ENCODE peak calls at places on chromosome 22, in five cellular contexts. One of them, this sample, is unnamed.

GRCh38 chr22:38270091-38270972 is 2.5 kb downstream of the TMEM184B start:
- DNase-seq in neuronal stem cell: no peak
- DNase-seq in H9: peak; percentile 19
- DNase-seq in IMR-90: peak; percentile 14
- DNase-seq in H1: no peak
- DNase-seq in this sample: peak; percentile 51

GRCh38 chr22:39275814-39276443 is 31.1 kb upstream of the PDGFB start:
- DNase-seq in neuronal stem cell: no peak
- DNase-seq in H9: no peak
- DNase-seq in IMR-90: no peak
- DNase-seq in H1: no peak
- DNase-seq in this sample: no peak

GRCh38 chr22:30208631-30209603 is 37.6 kb downstream of the LIF start:
- DNase-seq in neuronal stem cell: no peak
- DNase-seq in H9: no peak
- DNase-seq in IMR-90: peak; percentile 97
- DNase-seq in H1: no peak
- DNase-seq in this sample: peak; percentile 94

GRCh38 chr22:43412808-43413785 is 1.3 kb downstream of the MPPED1 start:
- DNase-seq in neuronal stem cell: peak; percentile 67
- DNase-seq in H9: no peak
- DNase-seq in IMR-90: no peak
- DNase-seq in H1: no peak
- DNase-seq in this sample: no peak

GRCh38 chr22:46661221-46661851 is 41.1 kb downstream of the GRAMD4 start:
- DNase-seq in neuronal stem cell: no peak
- DNase-seq in H9: no peak
- DNase-seq in IMR-90: peak; percentile 76
- DNase-seq in H1: no peak
- DNase-seq in this sample: peak; percentile 54

GRCh38 chr22:41842996-41843970 is 10.4 kb downstream of the SREBF2 start:
- DNase-seq in neuronal stem cell: no peak
- DNase-seq in H9: no peak
- DNase-seq in IMR-90: no peak
- DNase-seq in H1: no peak
- DNase-seq in this sample: no peak

GRCh38 chr22:38524434-38524833 is 18.3 kb upstream of the DDX17 start:
- DNase-seq in neuronal stem cell: no peak
- DNase-seq in H9: no peak
- DNase-seq in IMR-90: no peak
- DNase-seq in H1: no peak
- DNase-seq in this sample: no peak

GRCh38 chr22:25404923-25405853 is 159.3 kb upstream of the GRK3 start:
- DNase-seq in neuronal stem cell: no peak
- DNase-seq in H9: no peak
- DNase-seq in IMR-90: peak; percentile 73
- DNase-seq in H1: no peak
- DNase-seq in this sample: peak; percentile 76

GRCh38 chr22:18994780-18995711 is 59.0 kb upstream of the PRODH start:
- DNase-seq in neuronal stem cell: peak; percentile 47
- DNase-seq in H9: no peak
- DNase-seq in IMR-90: no peak
- DNase-seq in H1: no peak
- DNase-seq in this sample: peak; percentile 7

GRCh38 chr22:40178417-40179409 is 988 bp downstream of the TNRC6B start:
- DNase-seq in neuronal stem cell: peak; percentile 62
- DNase-seq in H9: peak; percentile 37
- DNase-seq in IMR-90: peak; percentile 57
- DNase-seq in H1: no peak
- DNase-seq in this sample: peak; percentile 81

GRCh38 chr22:25374871-25375270 is 155.4 kb downstream of the CRYBB2 start:
- DNase-seq in neuronal stem cell: no peak
- DNase-seq in H9: no peak
- DNase-seq in IMR-90: no peak
- DNase-seq in H1: no peak
- DNase-seq in this sample: no peak

GRCh38 chr22:47740109-47740805 is 977.8 kb downstream of the TBC1D22A start:
- DNase-seq in neuronal stem cell: no peak
- DNase-seq in H9: no peak
- DNase-seq in IMR-90: no peak
- DNase-seq in H1: no peak
- DNase-seq in this sample: no peak
- H3K9ac ChIP-seq in neuronal stem cell: no peak overlapping the region
- H3K9ac ChIP-seq in H9: no peak overlapping the region
- H3K9ac ChIP-seq in IMR-90: no peak overlapping the region
- H3K9ac ChIP-seq in H1: no peak overlapping the region
- H3K9ac ChIP-seq in this sample: no peak overlapping the region

GRCh38 chr22:49186756-49187155 is 640.9 kb downstream of the BRD1 start:
- DNase-seq in neuronal stem cell: no peak
- DNase-seq in H9: no peak
- DNase-seq in IMR-90: no peak
- DNase-seq in H1: no peak
- DNase-seq in this sample: no peak

GRCh38 chr22:49189871-49190270 is 637.8 kb downstream of the BRD1 start:
- DNase-seq in neuronal stem cell: no peak
- DNase-seq in H9: no peak
- DNase-seq in IMR-90: no peak
- DNase-seq in H1: no peak
- DNase-seq in this sample: no peak

GRCh38 chr22:49188091-49188490 is 639.6 kb downstream of the BRD1 start:
- DNase-seq in neuronal stem cell: no peak
- DNase-seq in H9: no peak
- DNase-seq in IMR-90: no peak
- DNase-seq in H1: no peak
- DNase-seq in this sample: no peak

GRCh38 chr22:49186293-49186692 is 641.4 kb downstream of the BRD1 start:
- DNase-seq in neuronal stem cell: no peak
- DNase-seq in H9: no peak
- DNase-seq in IMR-90: no peak
- DNase-seq in H1: no peak
- DNase-seq in this sample: no peak

GRCh38 chr22:49188591-49188990 is 639.1 kb downstream of the BRD1 start:
- DNase-seq in neuronal stem cell: no peak
- DNase-seq in H9: no peak
- DNase-seq in IMR-90: no peak
- DNase-seq in H1: no peak
- DNase-seq in this sample: no peak
- H4K91ac ChIP-seq in neuronal stem cell: no peak overlapping the region
- H4K91ac ChIP-seq in H9: no peak overlapping the region
- H4K91ac ChIP-seq in IMR-90: no peak overlapping the region
- H4K91ac ChIP-seq in H1: no peak overlapping the region
- H4K91ac ChIP-seq in this sample: no peak overlapping the region

GRCh38 chr22:36327922-36328551 is 59.7 kb downstream of the MYH9 start:
- DNase-seq in neuronal stem cell: no peak
- DNase-seq in H9: no peak
- DNase-seq in IMR-90: peak; percentile 78
- DNase-seq in H1: no peak
- DNase-seq in this sample: no peak
- H3K18ac ChIP-seq in neuronal stem cell: peak overlapping the region; percentile 76
- H3K18ac ChIP-seq in H9: peak overlapping the region; percentile 8
- H3K18ac ChIP-seq in IMR-90: peak overlapping the region; percentile 89
- H3K18ac ChIP-seq in H1: no peak overlapping the region
- H3K18ac ChIP-seq in this sample: peak overlapping the region; percentile 53

GRCh38 chr22:45262195-45262930 is 21.7 kb upstream of the KIAA0930 start:
- DNase-seq in neuronal stem cell: no peak
- DNase-seq in H9: no peak
- DNase-seq in IMR-90: no peak
- DNase-seq in H1: no peak
- DNase-seq in this sample: no peak
- H3K9ac ChIP-seq in neuronal stem cell: peak overlapping the region; percentile 12
- H3K9ac ChIP-seq in H9: no peak overlapping the region
- H3K9ac ChIP-seq in IMR-90: no peak overlapping the region
- H3K9ac ChIP-seq in H1: no peak overlapping the region
- H3K9ac ChIP-seq in this sample: no peak overlapping the region

GRCh38 chr22:20390394-20390907 is 3.5 kb upstream of the ZNF74 start:
- DNase-seq in neuronal stem cell: no peak
- DNase-seq in H9: peak; percentile 4
- DNase-seq in IMR-90: no peak
- DNase-seq in H1: no peak
- DNase-seq in this sample: no peak
- H4K91ac ChIP-seq in neuronal stem cell: no peak overlapping the region
- H4K91ac ChIP-seq in H9: no peak overlapping the region
- H4K91ac ChIP-seq in IMR-90: no peak overlapping the region
- H4K91ac ChIP-seq in H1: no peak overlapping the region
- H4K91ac ChIP-seq in this sample: no peak overlapping the region

GRCh38 chr22:27433585-27434190 is 367.9 kb downstream of the MN1 start:
- DNase-seq in neuronal stem cell: no peak
- DNase-seq in H9: no peak
- DNase-seq in IMR-90: peak; percentile 19
- DNase-seq in H1: no peak
- DNase-seq in this sample: no peak
- H3K18ac ChIP-seq in neuronal stem cell: peak overlapping the region; percentile 58
- H3K18ac ChIP-seq in H9: no peak overlapping the region
- H3K18ac ChIP-seq in IMR-90: no peak overlapping the region
- H3K18ac ChIP-seq in H1: no peak overlapping the region
- H3K18ac ChIP-seq in this sample: no peak overlapping the region

GRCh38 chr22:22891139-22891621 is 3.6 kb downstream of the IGLL5 start:
- DNase-seq in neuronal stem cell: no peak
- DNase-seq in H9: no peak
- DNase-seq in IMR-90: no peak
- DNase-seq in H1: no peak
- DNase-seq in this sample: no peak
- H3K9ac ChIP-seq in neuronal stem cell: no peak overlapping the region
- H3K9ac ChIP-seq in H9: no peak overlapping the region
- H3K9ac ChIP-seq in IMR-90: no peak overlapping the region
- H3K9ac ChIP-seq in H1: no peak overlapping the region
- H3K9ac ChIP-seq in this sample: no peak overlapping the region

This sample was measured in mesenchymal stem cell.